ENCODE peak calls at places on chromosomes 6 and 20, in five cellular contexts. R, B, V, F and U are unnamed samples.

GRCh38 chr20:35700625-35701148 is 1.5 kb downstream of the ROMO1 start:
- DNase-seq in R (no peak), F (no peak), B (no peak), V (peak), U (no peak)

GRCh38 chr6:8855411-8855810 is 420.1 kb upstream of the SLC35B3 start:
- DNase-seq in V (no peak), B (no peak), R (no peak), F (no peak), U (no peak)

GRCh38 chr6:170172825-170173231 is 118.0 kb downstream of the DLL1 start:
- DNase-seq in B (no peak), R (no peak), V (no peak), F (no peak), U (no peak)

GRCh38 chr6:12288844-12289654 is 1.1 kb upstream of the EDN1 start:
- DNase-seq in F (peak), R (no peak), V (peak), B (no peak), U (peak)

GRCh38 chr20:208937-209566 is 18.0 kb upstream of the DEFB129 start:
- DNase-seq in B (peak), F (no peak), R (no peak), V (peak), U (peak)

GRCh38 chr6:43582911-43583310 is 6.9 kb downstream of the POLH start:
- DNase-seq in V (no peak), R (no peak), F (no peak), B (no peak), U (no peak)

GRCh38 chr20:58233881-58234528 is 5.6 kb upstream of the ANKRD60 start:
- DNase-seq in R (no peak), F (no peak), V (peak), B (no peak), U (no peak)

GRCh38 chr6:112282217-112282616 is 27.9 kb upstream of the LAMA4 start:
- DNase-seq in F (no peak), R (no peak), B (no peak), V (peak), U (peak)

GRCh38 chr20:46739441-46740213 is 30.2 kb downstream of the SLC2A10 start:
- DNase-seq in B (no peak), R (no peak), F (no peak), V (peak), U (no peak)

GRCh38 chr6:16684195-16684689 is 77.0 kb downstream of the ATXN1 start:
- DNase-seq in R (no peak), B (no peak), V (peak), F (no peak), U (no peak)

GRCh38 chr6:14951704-14952103 is 294.2 kb upstream of the JARID2 start:
- DNase-seq in V (no peak), B (no peak), F (no peak), R (no peak), U (no peak)

GRCh38 chr6:93721386-93722048 is 302.2 kb upstream of the EPHA7 start:
- DNase-seq in V (no peak), R (no peak), B (peak), F (no peak), U (peak)

GRCh38 chr6:156256161-156256560 is 521.0 kb upstream of the ARID1B start:
- DNase-seq in V (no peak), F (no peak), R (no peak), B (no peak), U (no peak)

GRCh38 chr6:160253714-160254113 is 4.9 kb downstream of the SLC22A2 start:
- DNase-seq in F (no peak), V (no peak), B (no peak), R (no peak), U (no peak)

GRCh38 chr20:38187512-38187911 is 22.4 kb upstream of the TGM2 start:
- DNase-seq in V (peak), F (no peak), B (no peak), R (no peak), U (no peak)